ENCODE peak calls at places on chromosomes 4 and X, in seven cellular contexts. U is Panc1, F is GM23338, C is heart left ventricle, P is cardiac muscle cell, W is brain microvascular endothelial cell, H is Peyer's patch. T is an unnamed sample.

GRCh38 chr4:102169345-102169744 is 175.9 kb downstream of the SLC39A8 start:
- DNase-seq in U (no peak), F (peak), C (no peak), P (peak), W (peak), H (no peak), T (no peak)

GRCh38 chr4:112038861-112039260 is 106.4 kb upstream of the FAM241A start:
- DNase-seq in U (no peak), F (no peak), C (no peak), P (peak), W (peak), H (no peak), T (no peak)

GRCh38 chr4:122771724-122772123 is 39.2 kb downstream of the BBS12 start:
- DNase-seq in U (no peak), F (no peak), C (no peak), P (no peak), W (no peak), H (no peak), T (no peak)

GRCh38 chr4:145525291-145525740 is 43.7 kb downstream of the SMAD1 start:
- DNase-seq in U (no peak), F (no peak), C (no peak), P (no peak), W (no peak), H (no peak), T (no peak)

GRCh38 chr4:159142254-159142653 is 39.4 kb downstream of the RAPGEF2 start:
- DNase-seq in U (no peak), F (no peak), C (no peak), P (peak), W (peak), H (no peak), T (no peak)

GRCh38 chr4:21307709-21308108 is 607.5 kb downstream of the PACRGL start:
- DNase-seq in U (no peak), F (peak), C (no peak), P (no peak), W (no peak), H (no peak), T (no peak)

GRCh38 chrX:13046035-13046851 is 1.8 kb upstream of the FAM9C start:
- DNase-seq in U (no peak), F (no peak), C (no peak), P (no peak), W (no peak), H (no peak), T (no peak)

GRCh38 chr4:184752496-184753275 is 18.8 kb upstream of the CENPU start:
- DNase-seq in U (no peak), F (no peak), C (no peak), P (no peak), W (no peak), H (no peak), T (no peak)

GRCh38 chr4:76246025-76246424 is 5.5 kb upstream of the FAM47E start:
- DNase-seq in U (no peak), F (no peak), C (no peak), P (no peak), W (no peak), H (no peak), T (no peak)

GRCh38 chrX:139058831-139059495 is 347.4 kb upstream of the FGF13 start:
- DNase-seq in U (no peak), F (no peak), C (no peak), P (no peak), W (no peak), H (no peak), T (no peak)

GRCh38 chr4:8568068-8568668 is 12.0 kb upstream of the GPR78 start:
- DNase-seq in U (no peak), F (peak), C (no peak), P (no peak), W (peak), H (no peak), T (no peak)

GRCh38 chr4:34664051-34664450 is 1580.3 kb downstream of the ARAP2 start:
- DNase-seq in U (no peak), F (no peak), C (no peak), P (no peak), W (no peak), H (no peak), T (no peak)

GRCh38 chr4:84648863-84649647 is 66.1 kb downstream of the CDS1 start:
- DNase-seq in U (no peak), F (no peak), C (no peak), P (no peak), W (no peak), H (no peak), T (no peak)

GRCh38 chrX:119870626-119871131 is 854 bp downstream of the RNF113A start:
- DNase-seq in U (no peak), F (peak), C (no peak), P (peak), W (peak), H (no peak), T (no peak)

GRCh38 chr4:112604590-112604989 is 32.1 kb downstream of the ZGRF1 start:
- DNase-seq in U (peak), F (peak), C (peak), P (peak), W (peak), H (no peak), T (no peak)

GRCh38 chr4:45629717-45630116 is 494.1 kb downstream of the GABRG1 start:
- DNase-seq in U (no peak), F (no peak), C (no peak), P (peak), W (no peak), H (no peak), T (no peak)

GRCh38 chrX:155997436-155997835 is at the start of gene IL9R:
- DNase-seq in U (no peak), F (no peak), C (no peak), P (no peak), W (no peak), H (no peak), T (peak)

GRCh38 chr4:98555798-98556445 is 102.5 kb downstream of the TSPAN5 start:
- DNase-seq in U (no peak), F (no peak), C (no peak), P (peak), W (peak), H (no peak), T (no peak)

GRCh38 chr4:76067652-76068286 is 6.7 kb upstream of the ART3 start:
- DNase-seq in U (peak), F (peak), C (peak), P (peak), W (peak), H (peak), T (peak)

GRCh38 chr4:90841676-90842075 is 714.5 kb downstream of the CCSER1 start:
- DNase-seq in U (no peak), F (no peak), C (no peak), P (peak), W (no peak), H (no peak), T (no peak)

GRCh38 chr4:1330761-1331590 is 16.0 kb upstream of the UVSSA start:
- DNase-seq in U (no peak), F (no peak), C (no peak), P (no peak), W (no peak), H (no peak), T (no peak)

GRCh38 chr4:138609943-138610350 is 367.8 kb upstream of the SLC7A11 start:
- DNase-seq in U (no peak), F (no peak), C (no peak), P (peak), W (peak), H (no peak), T (no peak)

GRCh38 chrX:30489323-30489722 is 88.2 kb downstream of the TASL start:
- DNase-seq in U (no peak), F (peak), C (no peak), P (no peak), W (no peak), H (no peak), T (no peak)

GRCh38 chrX:17802756-17803155 is 58.3 kb downstream of the RAI2 start:
- DNase-seq in U (no peak), F (no peak), C (no peak), P (no peak), W (no peak), H (no peak), T (no peak)

GRCh38 chr4:8794491-8794890 is 77.1 kb downstream of the HMX1 start:
- DNase-seq in U (no peak), F (no peak), C (no peak), P (no peak), W (no peak), H (no peak), T (no peak)

GRCh38 chr4:98030059-98030458 is 113.2 kb downstream of the STPG2 start:
- DNase-seq in U (no peak), F (no peak), C (no peak), P (no peak), W (no peak), H (no peak), T (no peak)

GRCh38 chr4:25767877-25768475 is 94.8 kb downstream of the SEL1L3 start:
- DNase-seq in U (peak), F (peak), C (peak), P (peak), W (peak), H (no peak), T (peak)

GRCh38 chr4:18689308-18689915 is 667.9 kb upstream of the LCORL start:
- DNase-seq in U (peak), F (peak), C (no peak), P (peak), W (peak), H (no peak), T (peak)

GRCh38 chr4:152961041-152961751 is 25.1 kb downstream of the FHDC1 start:
- DNase-seq in U (no peak), F (no peak), C (no peak), P (peak), W (no peak), H (no peak), T (no peak)

GRCh38 chrX:43655961-43656494 is at the start of gene MAOA:
- DNase-seq in U (no peak), F (peak), C (peak), P (peak), W (no peak), H (peak), T (no peak)

GRCh38 chr4:109955146-109955545 is 42.5 kb downstream of the EGF start:
- DNase-seq in U (no peak), F (no peak), C (no peak), P (no peak), W (no peak), H (no peak), T (no peak)

GRCh38 chrX:153766098-153766817 is 2.2 kb downstream of the PLXNB3 start:
- DNase-seq in U (no peak), F (no peak), C (peak), P (peak), W (peak), H (peak), T (no peak)

GRCh38 chr4:75484195-75484594 is 30.0 kb downstream of the RCHY1 start:
- DNase-seq in U (no peak), F (no peak), C (no peak), P (no peak), W (no peak), H (no peak), T (no peak)

GRCh38 chrX:12013220-12013619 is 125.1 kb upstream of the FRMPD4 start:
- DNase-seq in U (no peak), F (no peak), C (no peak), P (peak), W (peak), H (no peak), T (no peak)

GRCh38 chr4:172758586-172759340 is 409.8 kb upstream of the GALNT7 start:
- DNase-seq in U (peak), F (no peak), C (no peak), P (peak), W (peak), H (no peak), T (no peak)

GRCh38 chrX:13719192-13719856 is 15.1 kb downstream of the TRAPPC2 start:
- DNase-seq in U (no peak), F (no peak), C (no peak), P (no peak), W (peak), H (no peak), T (no peak)

GRCh38 chrX:113741744-113742143 is 842.1 kb upstream of the HTR2C start:
- DNase-seq in U (peak), F (peak), C (no peak), P (peak), W (no peak), H (no peak), T (peak)

GRCh38 chrX:13676885-13677284 is 12.0 kb upstream of the RAB9A start:
- DNase-seq in U (no peak), F (no peak), C (no peak), P (no peak), W (no peak), H (no peak), T (no peak)

DNA sequence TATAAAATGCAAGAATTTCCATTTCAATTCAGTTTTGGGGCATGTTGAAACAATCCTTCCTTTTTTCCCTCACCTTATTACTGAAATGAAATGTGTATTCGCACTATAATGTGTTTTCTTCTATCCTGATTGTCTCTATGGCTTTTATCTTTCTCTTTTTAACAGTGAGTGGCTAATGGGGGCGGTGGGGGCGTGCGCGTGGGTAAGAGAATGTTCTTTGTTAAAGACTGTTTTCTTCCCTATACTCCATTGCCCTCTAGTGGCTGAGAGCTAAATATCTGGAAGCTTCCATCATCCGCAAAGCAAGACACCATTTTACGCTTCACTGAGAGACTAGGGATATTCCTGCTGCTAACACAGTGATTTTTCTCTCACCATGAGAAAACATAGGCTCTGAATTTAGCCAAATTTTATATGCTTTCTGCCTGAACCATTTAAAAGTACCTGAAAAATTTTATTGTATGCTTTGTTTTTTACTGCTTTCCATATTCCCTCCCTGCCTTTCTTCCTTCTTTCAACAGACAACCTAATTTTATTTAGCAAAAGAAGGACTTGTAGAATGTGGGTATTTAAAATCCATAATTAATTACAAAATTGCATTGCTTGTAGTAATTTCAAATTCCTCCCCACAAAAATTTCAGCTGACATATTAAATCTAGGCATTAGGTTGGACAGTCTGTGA is 194.0 kb downstream of the GASK1B start:
- DNase-seq in U (peak), F (peak), C (peak), P (peak), W (peak), H (peak), T (no peak)
- H3K4me3 ChIP-seq in U (no peak), F (no peak), C (no peak), P (no peak), W (peak), H (no peak), T (no peak)

GRCh38 chr4:105257817-105258495 is 111.3 kb downstream of the TET2 start:
- DNase-seq in U (no peak), F (no peak), C (no peak), P (peak), W (no peak), H (no peak), T (no peak)
- TF ChIP-seq CTCF in U (peak), F (peak), C (no peak), P (no peak), W (peak), H (peak), T (no peak)

DNA sequence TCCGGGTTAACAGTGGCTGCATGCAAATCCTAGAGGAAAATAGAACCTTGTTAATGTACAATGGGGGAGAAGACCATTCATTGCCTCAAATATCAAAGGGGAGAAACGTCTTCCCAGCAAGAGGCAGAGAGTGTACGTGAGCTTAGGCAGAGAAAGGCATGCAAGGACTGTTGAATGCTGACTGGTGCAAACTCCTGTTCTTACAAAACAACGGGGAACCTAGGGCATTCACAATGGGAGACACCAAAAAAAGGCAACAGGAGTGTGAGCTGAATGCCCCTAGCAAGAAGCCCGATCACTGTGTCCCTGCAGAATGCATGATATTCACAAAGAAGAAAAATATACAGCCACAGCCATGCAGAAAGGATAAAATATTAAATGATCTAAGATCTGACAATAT is 184.9 kb downstream of the NSUN7 start:
- DNase-seq in U (no peak), F (peak), C (no peak), P (no peak), W (no peak), H (no peak), T (no peak)
- H3K4me3 ChIP-seq in U (no peak), F (no peak), C (no peak), P (no peak), W (no peak), H (no peak), T (no peak)

GRCh38 chr4:96486563-96486962 is 646.7 kb downstream of the PDHA2 start:
- DNase-seq in U (no peak), F (peak), C (no peak), P (no peak), W (no peak), H (no peak), T (no peak)

DNA sequence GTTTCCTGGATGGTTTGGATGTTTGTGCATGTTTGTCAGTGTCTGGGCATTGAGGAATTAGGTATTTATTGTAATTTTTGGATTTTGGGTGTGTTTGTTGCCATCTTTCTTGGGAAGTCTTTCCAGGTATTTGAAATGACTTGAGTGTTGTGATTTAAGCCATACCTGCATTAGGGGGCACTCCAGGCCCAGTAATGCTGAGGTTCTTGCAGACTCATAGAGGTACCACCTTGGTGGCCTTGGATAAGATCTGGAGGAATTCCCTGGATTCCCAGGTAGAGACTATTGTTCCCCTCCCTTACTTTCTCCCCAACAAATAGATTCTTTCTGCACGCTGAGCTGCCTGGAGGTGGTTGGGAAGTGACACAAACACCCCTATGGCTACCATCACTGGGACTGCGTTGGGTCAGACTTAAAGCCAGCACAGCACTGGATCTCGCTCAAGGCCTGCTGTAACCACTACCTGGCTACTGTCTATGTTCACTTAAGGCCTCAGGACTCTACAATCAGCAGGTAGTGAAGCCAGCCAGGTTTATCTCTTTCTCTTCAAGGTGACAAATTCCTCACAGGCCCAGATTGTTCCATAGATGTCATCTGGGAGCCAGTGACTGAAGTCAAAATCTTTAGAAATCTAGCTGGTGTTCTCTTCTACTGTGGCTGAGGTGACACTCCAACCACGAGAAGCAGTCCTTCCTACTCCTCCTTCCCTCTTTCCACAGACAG is 643.6 kb downstream of the PDHA2 start:
- DNase-seq in U (no peak), F (peak), C (no peak), P (peak), W (no peak), H (no peak), T (no peak)
- TF ChIP-seq CTCF in U (no peak), F (peak), C (no peak), P (no peak), W (peak), H (no peak), T (no peak)

GRCh38 chrX:51798701-51799100 is 55.5 kb downstream of the GSPT2 start:
- DNase-seq in U (no peak), F (no peak), C (no peak), P (no peak), W (no peak), H (no peak), T (no peak)
- H3K4me3 ChIP-seq in U (no peak), F (no peak), C (no peak), P (no peak), W (no peak), H (no peak), T (no peak)

DNA sequence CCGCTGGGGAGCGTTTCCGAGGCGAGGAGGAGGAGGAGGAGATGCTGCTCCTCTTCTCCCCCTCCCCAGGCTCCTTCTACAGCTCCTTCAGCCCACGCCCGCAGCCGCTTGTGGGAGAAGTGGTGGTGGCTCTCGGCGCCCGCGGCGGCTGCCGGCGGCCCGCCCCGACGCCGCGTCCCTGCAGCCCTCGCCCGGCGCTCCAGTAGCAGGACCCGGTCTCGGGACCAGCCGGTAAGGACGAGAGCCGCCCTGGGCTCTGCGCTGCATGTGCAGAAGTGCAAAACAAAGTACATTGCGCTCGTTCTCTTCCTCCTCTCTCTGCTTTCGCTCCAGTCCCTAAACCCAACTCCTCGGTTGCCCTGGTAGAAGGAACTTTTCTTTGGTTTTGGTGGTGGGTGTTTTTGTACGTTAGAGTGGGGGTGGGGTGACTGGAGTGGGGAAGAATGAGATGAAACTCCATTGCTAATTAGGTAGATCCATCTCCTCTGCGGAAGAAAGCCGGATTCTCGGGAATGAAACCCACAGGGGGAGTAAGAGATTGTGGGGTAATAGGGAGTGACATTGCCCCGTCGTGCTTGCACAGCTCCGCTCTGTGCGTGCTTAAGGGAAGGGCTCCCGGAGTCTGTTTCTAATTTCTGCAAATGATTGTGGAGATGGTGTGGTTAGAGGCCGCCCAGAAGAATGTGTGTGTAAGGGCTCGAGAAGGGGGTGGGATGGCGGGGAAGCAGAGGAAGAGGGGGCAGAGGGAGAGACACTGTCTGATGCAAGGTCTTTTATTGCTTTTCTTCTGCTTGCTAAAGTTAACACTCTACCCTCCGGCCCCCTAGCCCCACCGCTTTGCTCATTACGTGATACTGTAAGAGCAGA is 677 bp downstream of the PTPN13 start:
- DNase-seq in U (no peak), F (peak), C (peak), P (peak), W (peak), H (peak), T (no peak)
- TF ChIP-seq CTCF in U (no peak), F (peak), C (no peak), P (peak), W (peak), H (no peak), T (no peak)